ENCODE peak calls at places on chromosomes 5 and 9, in eight cellular contexts. W is activated naive CD4-positive, alpha-beta T cell; P is fibroblast of the aortic adventitia; V is mesothelial cell of epicardium; O is NCI-H2171 treated with DMSO at 0.1 percent for 48 hours; T is NCI-H510A treated with DMSO at 0.1 percent for 48 hours; U is lower leg skin; L is tibial artery. X is an unnamed sample.

GRCh38 chr5:89722538-89722937 is 687.0 kb downstream of the CETN3 start:
- DNase-seq in W (no peak), P (no peak), V (no peak), O (no peak), T (no peak), U (no peak), L (no peak), X (no peak)

GRCh38 chr5:103901885-103902284 is 339.3 kb upstream of the NUDT12 start:
- DNase-seq in W (no peak), P (no peak), V (no peak), O (no peak), T (no peak), U (no peak), L (no peak), X (no peak)

GRCh38 chr5:80963521-80963895 is 3.3 kb downstream of the RASGRF2 start:
- DNase-seq in W (no peak), P (no peak), V (no peak), O (no peak), T (no peak), U (no peak), L (no peak), X (no peak)

GRCh38 chr5:120655828-120656435 is 191.8 kb downstream of the PRR16 start:
- DNase-seq in W (no peak), P (peak), V (no peak), O (no peak), T (peak), U (peak), L (no peak), X (no peak)

GRCh38 chr5:313806-314376 is 7.6 kb upstream of the AHRR start:
- DNase-seq in W (no peak), P (no peak), V (no peak), O (no peak), T (no peak), U (no peak), L (no peak), X (no peak)

GRCh38 chr9:129612815-129613519 is 7.9 kb downstream of the C9orf50 start:
- DNase-seq in W (no peak), P (no peak), V (no peak), O (no peak), T (no peak), U (no peak), L (no peak), X (no peak)

GRCh38 chr5:157455057-157455456 is 5.0 kb upstream of the NIPAL4 start:
- DNase-seq in W (no peak), P (no peak), V (no peak), O (no peak), T (no peak), U (no peak), L (no peak), X (no peak)

GRCh38 chr9:120934271-120934670 is 7.7 kb upstream of the TRAF1 start:
- DNase-seq in W (no peak), P (peak), V (no peak), O (no peak), T (no peak), U (no peak), L (no peak), X (no peak)

GRCh38 chr5:78601622-78602314 is 46.8 kb downstream of the LHFPL2 start:
- DNase-seq in W (no peak), P (peak), V (no peak), O (no peak), T (no peak), U (no peak), L (no peak), X (no peak)

GRCh38 chr9:90107864-90108263 is 503.1 kb downstream of the GADD45G start:
- DNase-seq in W (no peak), P (no peak), V (no peak), O (no peak), T (no peak), U (no peak), L (no peak), X (no peak)

GRCh38 chr9:130661461-130662098 is 2.8 kb upstream of the PRDM12 start:
- DNase-seq in W (no peak), P (no peak), V (no peak), O (no peak), T (no peak), U (no peak), L (no peak), X (no peak)

GRCh38 chr5:178245389-178245788 is 12.8 kb upstream of the PHYKPL start:
- DNase-seq in W (no peak), P (no peak), V (no peak), O (no peak), T (no peak), U (no peak), L (no peak), X (no peak)

GRCh38 chr5:160118349-160119141 is 705 bp downstream of the PWWP2A start:
- DNase-seq in W (peak), P (peak), V (peak), O (peak), T (no peak), U (peak), L (peak), X (peak)

GRCh38 chr9:72038890-72039410 is 21.5 kb downstream of the C9orf57 start:
- DNase-seq in W (peak), P (peak), V (peak), O (peak), T (peak), U (peak), L (peak), X (peak)

X was measured in breast epithelium.